ENCODE peak calls at places on chromosomes 2 and 18, in nine cellular contexts. G, X, E, K, Q, A, V, T and H are unnamed samples.

GRCh38 chr2:72788756-72789155 is 37.1 kb downstream of the EXOC6B start:
- ATAC-seq in T (no peak), Q (no peak), E (no peak), A (peak), G (no peak), K (no peak), X (peak), V (no peak), H (no peak)

GRCh38 chr18:34773961-34774754 is 64.1 kb downstream of the DTNA start:
- ATAC-seq in V (no peak), A (peak), X (peak), E (no peak), T (no peak), Q (peak), G (no peak), K (no peak), H (peak)

GRCh38 chr2:199018826-199019225 is 438.9 kb downstream of the SATB2 start:
- ATAC-seq in X (no peak), K (no peak), Q (no peak), V (no peak), G (no peak), E (no peak), T (no peak), A (no peak), H (no peak)

GRCh38 chr2:169014780-169015179 is 16.3 kb downstream of the ABCB11 start:
- ATAC-seq in Q (peak), A (no peak), V (no peak), E (no peak), K (no peak), G (no peak), T (no peak), X (no peak), H (no peak)

GRCh38 chr2:237868631-237869356 is 9.4 kb downstream of the RAMP1 start:
- ATAC-seq in X (no peak), Q (no peak), A (no peak), V (no peak), G (no peak), K (no peak), E (no peak), T (no peak), H (no peak)

GRCh38 chr18:79405019-79405780 is 9.5 kb downstream of the NFATC1 start:
- ATAC-seq in K (no peak), E (no peak), A (no peak), G (no peak), X (no peak), V (no peak), Q (no peak), T (no peak), H (no peak)

GRCh38 chr2:162111958-162112850 is 38.2 kb upstream of the DPP4 start:
- ATAC-seq in E (no peak), T (no peak), V (no peak), A (no peak), Q (no peak), G (no peak), K (no peak), X (no peak), H (no peak)

GRCh38 chr2:98058191-98058975 is 28.6 kb upstream of the VWA3B start:
- ATAC-seq in X (no peak), A (no peak), E (no peak), T (no peak), Q (no peak), V (no peak), K (no peak), G (no peak), H (no peak)

GRCh38 chr2:215884741-215885140 is 128.6 kb downstream of the MREG start:
- ATAC-seq in E (no peak), X (no peak), Q (no peak), K (no peak), A (no peak), G (no peak), T (no peak), V (no peak), H (no peak)

GRCh38 chr2:75424936-75425619 is 135.7 kb downstream of the EVA1A start:
- ATAC-seq in T (no peak), E (no peak), X (peak), V (no peak), Q (no peak), G (peak), A (no peak), K (no peak), H (no peak)

GRCh38 chr2:233179848-233180368 is 71.6 kb upstream of the ATG16L1 start:
- ATAC-seq in A (no peak), K (peak), X (no peak), T (peak), E (no peak), Q (no peak), V (no peak), G (no peak), H (no peak)

GRCh38 chr2:75465317-75465998 is 95.3 kb downstream of the EVA1A start:
- ATAC-seq in X (peak), Q (no peak), K (no peak), G (no peak), V (no peak), A (no peak), E (no peak), T (no peak), H (peak)

GRCh38 chr2:9941196-9941995 is 10.1 kb upstream of the GRHL1 start:
- ATAC-seq in T (no peak), K (no peak), E (no peak), Q (peak), X (peak), G (no peak), V (no peak), A (no peak), H (peak)

GRCh38 chr2:168801961-168802824 is at the start of gene NOSTRIN:
- ATAC-seq in A (peak), V (no peak), E (no peak), X (peak), Q (peak), G (no peak), T (no peak), K (no peak), H (peak)

GRCh38 chr2:178263159-178263860 is 69.0 kb downstream of the OSBPL6 start:
- ATAC-seq in Q (no peak), E (no peak), G (no peak), A (no peak), X (no peak), T (no peak), V (no peak), K (no peak), H (no peak)

GRCh38 chr2:202169826-202170424 is 68.5 kb downstream of the SUMO1 start:
- ATAC-seq in K (no peak), G (no peak), E (no peak), A (no peak), X (no peak), T (no peak), Q (no peak), V (no peak), H (no peak)

GRCh38 chr2:232013701-232014353 is 52.3 kb downstream of the DIS3L2 start:
- ATAC-seq in Q (no peak), K (no peak), G (peak), X (peak), A (no peak), T (no peak), E (no peak), V (no peak), H (peak)

GRCh38 chr18:59469463-59470180 is 110.6 kb upstream of the LMAN1 start:
- ATAC-seq in E (no peak), T (no peak), V (no peak), Q (no peak), X (no peak), A (no peak), K (no peak), G (peak), H (no peak)

GRCh38 chr2:65918760-65919187 is 486.4 kb upstream of the SPRED2 start:
- ATAC-seq in K (no peak), X (no peak), Q (no peak), T (no peak), E (no peak), G (no peak), V (no peak), A (no peak), H (no peak)

GRCh38 chr2:112140899-112141622 is 2.9 kb downstream of the FBLN7 start:
- ATAC-seq in A (no peak), X (no peak), G (no peak), E (no peak), K (no peak), T (no peak), Q (no peak), V (no peak), H (no peak)

GRCh38 chr18:58129019-58129374 is 85.0 kb downstream of the NEDD4L start:
- ATAC-seq in K (no peak), A (no peak), E (no peak), T (no peak), V (no peak), X (no peak), Q (peak), G (no peak), H (no peak)

GRCh38 chr2:213247566-213247965 is 36.7 kb upstream of the SPAG16 start:
- ATAC-seq in X (no peak), G (no peak), T (no peak), V (no peak), A (no peak), E (no peak), K (no peak), Q (no peak), H (no peak)

GRCh38 chr2:127121776-127122176 is 14.8 kb upstream of the BIN1 start:
- ATAC-seq in G (peak), Q (peak), V (no peak), T (no peak), E (no peak), A (no peak), K (no peak), X (no peak), H (no peak)

GRCh38 chr2:98346259-98347236 is at the start of gene CNGA3:
- ATAC-seq in E (no peak), V (no peak), A (no peak), T (no peak), Q (peak), G (no peak), K (peak), X (no peak), H (peak)

GRCh38 chr2:27798476-27798875 is 27.0 kb downstream of the MRPL33 start:
- ATAC-seq in T (no peak), A (no peak), K (no peak), V (no peak), X (no peak), E (no peak), G (no peak), Q (no peak), H (no peak)

GRCh38 chr2:11775384-11775783 is 29.0 kb downstream of the LPIN1 start:
- ATAC-seq in Q (peak), K (peak), V (peak), X (no peak), T (peak), A (no peak), G (peak), E (peak), H (no peak)

GRCh38 chr18:59249186-59249774 is 24.0 kb downstream of the RAX start:
- ATAC-seq in A (peak), E (no peak), X (peak), G (peak), T (no peak), V (peak), K (no peak), Q (peak), H (peak)

GRCh38 chr18:62506495-62507143 is 16.2 kb upstream of the ZCCHC2 start:
- ATAC-seq in X (peak), E (peak), Q (peak), A (no peak), V (peak), G (peak), K (no peak), T (peak), H (peak)

GRCh38 chr18:33307520-33307919 is 133.0 kb downstream of the CCDC178 start:
- ATAC-seq in V (no peak), T (no peak), K (no peak), Q (no peak), X (no peak), E (no peak), G (no peak), A (no peak), H (no peak)

GRCh38 chr2:83516503-83516902 is 942.6 kb downstream of the SUCLG1 start:
- ATAC-seq in T (no peak), K (no peak), Q (no peak), X (no peak), A (no peak), E (no peak), V (no peak), G (no peak), H (no peak)

GRCh38 chr2:182360012-182360662 is 66.7 kb downstream of the PDE1A start:
- ATAC-seq in Q (peak), V (no peak), A (peak), T (no peak), E (no peak), K (no peak), G (no peak), X (no peak), H (peak)

GRCh38 chr2:237218756-237219155 is 133.1 kb downstream of the COPS8 start:
- ATAC-seq in X (no peak), V (no peak), Q (no peak), E (no peak), G (no peak), T (no peak), K (no peak), A (no peak), H (no peak)

GRCh38 chr2:240360645-240361475 is 74.6 kb upstream of the GPC1 start:
- ATAC-seq in K (no peak), G (no peak), T (no peak), V (no peak), A (no peak), X (no peak), Q (no peak), E (no peak), H (no peak)

GRCh38 chr2:127149384-127149783 is 42.4 kb upstream of the BIN1 start:
- ATAC-seq in A (no peak), Q (no peak), V (no peak), E (no peak), G (no peak), K (no peak), T (no peak), X (peak), H (peak)

GRCh38 chr2:168620554-168620953 is 164.5 kb downstream of the CERS6 start:
- ATAC-seq in T (no peak), G (no peak), Q (no peak), A (no peak), X (no peak), K (no peak), V (no peak), E (no peak), H (no peak)

GRCh38 chr2:176669398-176670174 is 400.3 kb downstream of the MTX2 start:
- ATAC-seq in A (no peak), E (no peak), T (no peak), X (no peak), K (no peak), G (no peak), Q (no peak), V (no peak), H (no peak)